ENCODE peak calls at places on chromosomes 2 and 18, in four cellular contexts. T, Q, Y and K are unnamed samples.

GRCh38 chr2:185255566-185255965 is 483.0 kb upstream of the FSIP2 start:
- DNase-seq in T (no peak), Q (no peak), Y (no peak), K (no peak)

GRCh38 chr2:43469094-43469493 is 126.7 kb downstream of the THADA start:
- DNase-seq in T (no peak), Q (no peak), Y (no peak), K (no peak)

GRCh38 chr2:132416080-132416911 is at the start of gene GPR39:
- DNase-seq in T (peak), Q (peak), Y (no peak), K (peak)

GRCh38 chr18:13011719-13012118 is 20.6 kb downstream of the CEP192 start:
- DNase-seq in T (no peak), Q (no peak), Y (no peak), K (no peak)

GRCh38 chr2:239498981-239499633 is 98.3 kb upstream of the HDAC4 start:
- DNase-seq in T (no peak), Q (no peak), Y (no peak), K (no peak)

GRCh38 chr2:135531231-135532197 is at the start of gene R3HDM1:
- DNase-seq in T (peak), Q (peak), Y (peak), K (peak)

GRCh38 chr2:238108423-238109201 is 8.5 kb downstream of the ESPNL start:
- DNase-seq in T (no peak), Q (peak), Y (peak), K (no peak)

GRCh38 chr2:1496394-1496821 is 83.1 kb downstream of the TPO start:
- DNase-seq in T (no peak), Q (no peak), Y (no peak), K (no peak)

GRCh38 chr18:56748698-56749268 is 97.6 kb downstream of the WDR7 start:
- DNase-seq in T (peak), Q (no peak), Y (no peak), K (peak)

GRCh38 chr2:16398487-16399043 is 267.1 kb downstream of the CYRIA start:
- DNase-seq in T (no peak), Q (no peak), Y (no peak), K (no peak)

GRCh38 chr2:152335016-152335850 is at the start of gene FMNL2:
- DNase-seq in T (peak), Q (peak), Y (peak), K (peak)

GRCh38 chr2:647691-648231 is 29.4 kb downstream of the TMEM18 start:
- DNase-seq in T (no peak), Q (peak), Y (no peak), K (no peak)

GRCh38 chr2:231605607-231606091 is 13.0 kb downstream of the TEX44 start:
- DNase-seq in T (no peak), Q (no peak), Y (no peak), K (no peak)

GRCh38 chr2:186780701-186781316 is 68.2 kb downstream of the ZSWIM2 start:
- DNase-seq in T (peak), Q (no peak), Y (no peak), K (peak)

GRCh38 chr2:163877316-163877715 is 141.5 kb upstream of the FIGN start:
- DNase-seq in T (no peak), Q (no peak), Y (no peak), K (no peak)

GRCh38 chr2:171523969-171524401 is 1.7 kb downstream of the CYBRD1 start:
- DNase-seq in T (no peak), Q (no peak), Y (no peak), K (no peak)

GRCh38 chr2:105100064-105100840 is 62.4 kb downstream of the MRPS9 start:
- DNase-seq in T (no peak), Q (no peak), Y (peak), K (no peak)

GRCh38 chr18:14974088-14974487 is 226.1 kb downstream of the ANKRD30B start:
- DNase-seq in T (no peak), Q (no peak), Y (no peak), K (no peak)

GRCh38 chr2:881204-881918 is 69.3 kb upstream of the SNTG2 start:
- DNase-seq in T (no peak), Q (no peak), Y (peak), K (no peak)

GRCh38 chr2:36539631-36540030 is 58.3 kb downstream of the FEZ2 start:
- DNase-seq in T (no peak), Q (no peak), Y (no peak), K (no peak)

GRCh38 chr2:179461367-179461886 is 196.8 kb upstream of the SESTD1 start:
- DNase-seq in T (no peak), Q (no peak), Y (no peak), K (no peak)

GRCh38 chr2:179455824-179456223 is 191.2 kb upstream of the SESTD1 start:
- DNase-seq in T (no peak), Q (no peak), Y (no peak), K (no peak)

GRCh38 chr2:179460101-179460500 is 195.5 kb upstream of the SESTD1 start:
- DNase-seq in T (no peak), Q (no peak), Y (no peak), K (no peak)

GRCh38 chr2:179454443-179455218 is 190.0 kb upstream of the SESTD1 start:
- DNase-seq in T (no peak), Q (no peak), Y (no peak), K (no peak)

GRCh38 chr2:179460530-179460929 is 195.9 kb upstream of the SESTD1 start:
- DNase-seq in T (peak), Q (no peak), Y (no peak), K (no peak)
- TF ChIP-seq ZNF274 in T (no peak), Q (no peak), Y (no peak), K (no peak)

DNA sequence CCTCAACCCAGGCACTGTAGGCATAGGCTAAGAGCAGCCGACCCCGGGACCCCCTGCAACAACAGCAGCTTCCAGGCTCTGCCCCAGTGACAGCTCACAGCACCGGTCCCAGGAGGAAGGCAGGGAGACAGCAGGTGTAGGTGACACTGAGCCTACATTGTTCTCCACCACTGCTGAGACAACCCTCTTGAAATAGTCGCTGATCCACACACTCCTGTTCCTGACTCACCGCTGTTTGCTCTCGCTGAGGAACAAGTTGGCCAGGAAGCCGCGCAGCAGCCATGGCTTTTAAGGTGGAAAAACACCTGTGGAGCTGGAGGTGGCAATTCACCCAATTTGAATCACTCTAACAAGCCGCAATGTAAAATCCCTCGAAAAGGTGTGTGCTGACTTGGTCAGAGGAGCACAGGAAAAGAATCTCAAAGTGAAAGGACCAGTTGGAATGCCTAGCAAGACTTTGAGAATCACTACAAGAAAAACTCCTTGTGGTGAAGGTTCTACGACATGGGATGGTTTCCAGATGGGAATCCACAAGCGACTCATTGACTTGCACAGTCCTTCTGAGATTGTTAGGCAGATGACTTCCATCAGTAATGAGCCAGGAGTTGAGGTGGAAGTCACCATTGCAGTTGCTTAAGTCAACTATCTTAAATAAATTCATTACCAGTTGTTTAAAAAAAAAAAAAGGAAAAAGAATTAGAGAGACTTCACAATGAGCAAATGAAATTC is 167.5 kb downstream of the ARL4C start:
- DNase-seq in T (no peak), Q (no peak), Y (no peak), K (no peak)
- TF ChIP-seq ZNF274 in T (no peak), Q (no peak), Y (no peak), K (no peak)

GRCh38 chr2:72757177-72757775 is 68.6 kb downstream of the EXOC6B start:
- DNase-seq in T (no peak), Q (no peak), Y (no peak), K (no peak)
- TF ChIP-seq ZNF274 in T (no peak), Q (no peak), Y (no peak), K (no peak)

GRCh38 chr2:223925106-223925505 is 20.0 kb downstream of the WDFY1 start:
- DNase-seq in T (no peak), Q (no peak), Y (no peak), K (no peak)
- TF ChIP-seq ZNF274 in T (no peak), Q (no peak), Y (no peak), K (no peak)

GRCh38 chr2:215970425-215970824 is 42.9 kb downstream of the MREG start:
- DNase-seq in T (no peak), Q (no peak), Y (no peak), K (no peak)

GRCh38 chr2:215973111-215973792 is 40.1 kb downstream of the MREG start:
- DNase-seq in T (no peak), Q (no peak), Y (no peak), K (no peak)

GRCh38 chr2:215973954-215974699 is 39.2 kb downstream of the MREG start:
- DNase-seq in T (no peak), Q (no peak), Y (no peak), K (no peak)

GRCh38 chr2:215971671-215972070 is 41.7 kb downstream of the MREG start:
- DNase-seq in T (no peak), Q (no peak), Y (no peak), K (no peak)

GRCh38 chr2:215974700-215975429 is 38.5 kb downstream of the MREG start:
- DNase-seq in T (no peak), Q (no peak), Y (no peak), K (no peak)
- TF ChIP-seq ZNF274 in T (no peak), Q (no peak), Y (no peak), K (no peak)

GRCh38 chr2:106158131-106158530 is 36.0 kb downstream of the UXS1 start:
- DNase-seq in T (no peak), Q (no peak), Y (no peak), K (no peak)
- TF ChIP-seq ZNF274 in T (no peak), Q (no peak), Y (no peak), K (no peak)

GRCh38 chr18:76306685-76307292 is 188.3 kb downstream of the ZNF516 start:
- DNase-seq in T (peak), Q (peak), Y (peak), K (no peak)
- TF ChIP-seq ZNF274 in T (no peak), Q (no peak), Y (no peak), K (no peak)

DNA sequence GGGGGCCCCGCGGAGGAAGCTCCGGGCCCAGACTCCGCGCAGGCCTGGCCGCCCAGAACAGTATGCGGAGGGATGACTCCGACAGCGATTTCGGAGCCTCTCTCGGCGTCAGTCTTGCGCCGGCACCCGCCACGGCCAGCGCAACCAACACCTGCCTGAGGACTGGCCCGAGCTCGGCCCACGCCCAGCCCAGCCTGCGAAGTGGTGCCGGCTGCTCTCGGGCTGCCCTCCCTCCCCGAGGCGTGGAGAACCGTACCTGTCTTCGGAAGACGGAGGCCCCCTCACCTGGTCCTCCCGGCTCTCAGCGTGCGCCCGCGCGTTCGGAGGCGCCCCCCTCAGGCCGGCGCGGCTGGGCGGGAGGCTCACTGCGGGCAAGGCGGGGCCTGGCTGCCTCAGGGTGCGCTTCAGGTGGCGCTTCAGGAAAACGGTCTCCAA is at the start of gene M1AP:
- DNase-seq in T (peak), Q (peak), Y (no peak), K (peak)
- TF ChIP-seq ZNF274 in T (no peak), Q (no peak), Y (no peak), K (no peak)